ENCODE peak calls at places on chromosome X, in four cellular contexts. U is activated CD4-positive, alpha-beta T cell treated with anti-CD3 and anti-CD28 coated beads, Interleukin-2, amount 50 U/mL, for 1 hour; L is hippocampal formation; F is amygdala. K is an unnamed sample.

GRCh38 chrX:100658936-100659335 is 14.9 kb downstream of the SRPX2 start:
- DNase-seq in F (no peak), L (no peak), U (no peak), K (no peak)

GRCh38 chrX:78092296-78092695 is 11.8 kb upstream of the PGK1 start:
- DNase-seq in U (no peak), L (no peak), F (no peak), K (no peak)

GRCh38 chrX:80026116-80026515 is 11.6 kb downstream of the TBX22 start:
- DNase-seq in U (no peak), L (no peak), F (no peak), K (no peak)

GRCh38 chrX:113804293-113804692 is 779.6 kb upstream of the HTR2C start:
- DNase-seq in L (no peak), U (no peak), F (no peak), K (no peak)

GRCh38 chrX:102154218-102154860 is 1.4 kb downstream of the BEX5 start:
- DNase-seq in F (no peak), U (no peak), L (no peak), K (no peak)

GRCh38 chrX:3451566-3451965 is 105.1 kb upstream of the MXRA5 start:
- DNase-seq in L (no peak), F (no peak), U (no peak), K (no peak)

GRCh38 chrX:68932611-68933010 is 103.8 kb downstream of the EFNB1 start:
- DNase-seq in L (no peak), U (no peak), F (no peak), K (no peak)

GRCh38 chrX:151621422-151621821 is 57.9 kb downstream of the PASD1 start:
- DNase-seq in U (no peak), L (no peak), F (no peak), K (no peak)